ENCODE peak calls at places on chromosomes 11 and 22, in ten cellular contexts. Y is cortex of kidney, X is ureter, M is retinal pigment epithelial cell, C is NCI-H524 treated with DMSO at 0.1 percent for 48 hours, S is body of pancreas, E is NCI-H748 treated with DMSO at 0.1 percent for 48 hours, Q is H7, U is cardiac fibroblast, W is GM13976. D is an unnamed sample.

GRCh38 chr11:123977731-123978347 is at the start of gene OR10S1:
- DNase-seq in Y (no peak), X (no peak), M (no peak), C (no peak), S (no peak), E (no peak), Q (no peak), U (no peak), W (no peak), D (no peak)

GRCh38 chr11:43546561-43547410 is 133.8 kb upstream of the HSD17B12 start:
- DNase-seq in Y (no peak), X (no peak), M (no peak), C (no peak), S (peak), E (no peak), Q (no peak), U (no peak), W (no peak), D (no peak)

GRCh38 chr22:20324139-20324516 is 4.3 kb upstream of the DGCR6L start:
- DNase-seq in Y (no peak), X (peak), M (no peak), C (no peak), S (no peak), E (no peak), Q (no peak), U (no peak), W (no peak), D (no peak)

GRCh38 chr11:126466288-126467045 is 111.0 kb downstream of the ST3GAL4 start:
- DNase-seq in Y (no peak), X (no peak), M (no peak), C (no peak), S (no peak), E (no peak), Q (peak), U (no peak), W (no peak), D (no peak)

GRCh38 chr11:81246937-81247336 is 1486.7 kb downstream of the FAM181B start:
- DNase-seq in Y (no peak), X (no peak), M (no peak), C (no peak), S (no peak), E (no peak), Q (no peak), U (no peak), W (no peak), D (no peak)

GRCh38 chr11:31139479-31139878 is 230.1 kb downstream of the DCDC1 start:
- DNase-seq in Y (no peak), X (no peak), M (no peak), C (no peak), S (no peak), E (no peak), Q (no peak), U (no peak), W (no peak), D (no peak)

GRCh38 chr22:25900880-25901279 is 158.9 kb downstream of the MYO18B start:
- DNase-seq in Y (no peak), X (no peak), M (no peak), C (no peak), S (no peak), E (no peak), Q (peak), U (peak), W (no peak), D (no peak)

GRCh38 chr11:129286813-129287212 is 88.8 kb upstream of the BARX2 start:
- DNase-seq in Y (no peak), X (no peak), M (no peak), C (no peak), S (no peak), E (peak), Q (no peak), U (no peak), W (no peak), D (no peak)

GRCh38 chr22:36068776-36069344 is 40.2 kb upstream of the RBFOX2 start:
- DNase-seq in Y (no peak), X (no peak), M (no peak), C (peak), S (no peak), E (no peak), Q (no peak), U (no peak), W (no peak), D (no peak)

GRCh38 chr11:58832246-58832645 is 12.3 kb downstream of the GLYATL2 start:
- DNase-seq in Y (no peak), X (no peak), M (no peak), C (no peak), S (no peak), E (no peak), Q (no peak), U (no peak), W (no peak), D (no peak)

D was measured in fibroblast of pulmonary artery.